ENCODE peak calls at places on chromosomes 13 and 19, in four cellular contexts. One of them, this sample, is unnamed.

GRCh38 chr19:10927691-10928562 is 512 bp downstream of the YIPF2 start:
- DNase-seq in K562: peak; percentile 72
- DNase-seq in SK-N-SH: no peak
- DNase-seq in GM12878: no peak
- DNase-seq in this sample: no peak

GRCh38 chr19:54266133-54266532 is 9.1 kb upstream of the LILRB5 start:
- DNase-seq in K562: peak; percentile 73
- DNase-seq in SK-N-SH: peak; percentile 59
- DNase-seq in GM12878: peak; percentile 19
- DNase-seq in this sample: peak; percentile 69

GRCh38 chr13:106986033-106986484 is 418.1 kb upstream of the ARGLU1 start:
- DNase-seq in K562: no peak
- DNase-seq in SK-N-SH: no peak
- DNase-seq in GM12878: no peak
- DNase-seq in this sample: no peak

GRCh38 chr19:52270266-52270885 is 989 bp downstream of the ZNF766 start:
- DNase-seq in K562: peak; percentile 23
- DNase-seq in SK-N-SH: peak; percentile 64
- DNase-seq in GM12878: no peak
- DNase-seq in this sample: no peak

GRCh38 chr13:43936630-43937029 is 56.9 kb downstream of the LACC1 start:
- DNase-seq in K562: no peak
- DNase-seq in SK-N-SH: no peak
- DNase-seq in GM12878: no peak
- DNase-seq in this sample: no peak

GRCh38 chr19:33133438-33134031 is 1.6 kb downstream of the WDR88 start:
- DNase-seq in K562: peak; percentile 23
- DNase-seq in SK-N-SH: peak; percentile 91
- DNase-seq in GM12878: no peak
- DNase-seq in this sample: peak; percentile 43

GRCh38 chr13:99659234-99659633 is 158.0 kb downstream of the TM9SF2 start:
- DNase-seq in K562: no peak
- DNase-seq in SK-N-SH: no peak
- DNase-seq in GM12878: no peak
- DNase-seq in this sample: no peak

GRCh38 chr19:38538793-38539528 is 78.8 kb downstream of the MAP4K1 start:
- DNase-seq in K562: no peak
- DNase-seq in SK-N-SH: no peak
- DNase-seq in GM12878: no peak
- DNase-seq in this sample: no peak

GRCh38 chr13:83878691-83879410 is 3.4 kb downstream of the SLITRK1 start:
- DNase-seq in K562: no peak
- DNase-seq in SK-N-SH: no peak
- DNase-seq in GM12878: no peak
- DNase-seq in this sample: no peak

GRCh38 chr13:110312669-110313031 is 5.6 kb downstream of the COL4A2 start:
- DNase-seq in K562: no peak
- DNase-seq in SK-N-SH: no peak
- DNase-seq in GM12878: no peak
- DNase-seq in this sample: no peak

GRCh38 chr19:38047641-38048040 is 140.6 kb downstream of the SIPA1L3 start:
- DNase-seq in K562: no peak
- DNase-seq in SK-N-SH: no peak
- DNase-seq in GM12878: no peak
- DNase-seq in this sample: no peak

GRCh38 chr13:23506821-23507210 is 63.4 kb upstream of the TNFRSF19 start:
- DNase-seq in K562: no peak
- DNase-seq in SK-N-SH: peak; percentile 50
- DNase-seq in GM12878: no peak
- DNase-seq in this sample: no peak

GRCh38 chr13:93304134-93304533 is 77.5 kb downstream of the GPC6 start:
- DNase-seq in K562: no peak
- DNase-seq in SK-N-SH: no peak
- DNase-seq in GM12878: no peak
- DNase-seq in this sample: no peak

GRCh38 chr19:4213116-4213515 is 16.2 kb upstream of the EBI3 start:
- DNase-seq in K562: no peak
- DNase-seq in SK-N-SH: no peak
- DNase-seq in GM12878: no peak
- DNase-seq in this sample: no peak

GRCh38 chr19:5612891-5613290 is 9.7 kb downstream of the SAFB2 start:
- DNase-seq in K562: no peak
- DNase-seq in SK-N-SH: no peak
- DNase-seq in GM12878: no peak
- DNase-seq in this sample: no peak
- H3K79me2 ChIP-seq in K562: peaks cover 40% of the 10 kb centered on the region
- H3K79me2 ChIP-seq in SK-N-SH: peaks cover 52% of the 10 kb centered on the region
- H3K79me2 ChIP-seq in GM12878: peaks cover 9% of the 10 kb centered on the region
- H3K79me2 ChIP-seq in this sample: peaks cover 12% of the 10 kb centered on the region

DNA sequence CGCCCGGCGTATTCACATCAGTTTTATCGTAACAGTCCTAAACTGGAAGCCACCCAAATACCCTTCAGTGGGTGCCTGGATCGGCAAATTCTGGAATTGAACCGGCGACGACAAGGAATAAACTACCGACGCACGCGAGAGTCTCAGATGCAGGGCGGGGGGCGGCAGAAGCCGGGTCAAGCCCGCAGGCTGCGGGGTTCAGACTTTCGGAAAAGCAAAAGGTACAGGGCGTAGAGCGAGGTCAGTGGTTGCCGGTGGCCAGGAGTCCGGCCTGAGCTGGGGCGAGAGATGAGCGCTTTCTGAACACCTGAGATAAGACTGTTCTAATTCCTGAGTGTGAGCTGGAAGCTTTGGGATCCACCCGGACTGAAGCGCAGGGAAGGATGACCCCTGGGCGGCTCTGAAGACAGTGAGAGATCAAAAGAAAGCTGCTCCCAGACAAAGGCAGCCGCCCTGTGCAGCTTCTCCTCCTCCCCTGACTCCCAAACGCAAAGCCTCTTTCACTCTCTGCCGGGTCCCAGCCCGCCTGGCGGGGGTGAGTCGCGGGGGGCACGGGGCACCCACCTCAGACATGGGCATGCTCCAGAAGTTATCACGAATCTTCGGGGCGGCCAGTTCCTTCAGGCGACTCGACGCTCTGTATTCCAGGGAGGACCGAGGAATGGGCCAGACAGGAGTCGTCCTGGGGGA is 26.2 kb upstream of the MIER2 start:
- DNase-seq in K562: no peak
- DNase-seq in SK-N-SH: no peak
- DNase-seq in GM12878: no peak
- DNase-seq in this sample: no peak
- TF ChIP-seq MXI1 in K562: no peak
- TF ChIP-seq MXI1 in SK-N-SH: no peak
- TF ChIP-seq MXI1 in GM12878: no peak
- TF ChIP-seq MXI1 in this sample: no peak

GRCh38 chr19:2192862-2193261 is 29.1 kb downstream of the DOT1L start:
- DNase-seq in K562: no peak
- DNase-seq in SK-N-SH: no peak
- DNase-seq in GM12878: no peak
- DNase-seq in this sample: no peak
- H3K79me2 ChIP-seq in K562: peaks cover 32% of the 10 kb centered on the region
- H3K79me2 ChIP-seq in SK-N-SH: peaks cover 41% of the 10 kb centered on the region
- H3K79me2 ChIP-seq in GM12878: peaks cover 16% of the 10 kb centered on the region
- H3K79me2 ChIP-seq in this sample: peaks cover 13% of the 10 kb centered on the region

DNA sequence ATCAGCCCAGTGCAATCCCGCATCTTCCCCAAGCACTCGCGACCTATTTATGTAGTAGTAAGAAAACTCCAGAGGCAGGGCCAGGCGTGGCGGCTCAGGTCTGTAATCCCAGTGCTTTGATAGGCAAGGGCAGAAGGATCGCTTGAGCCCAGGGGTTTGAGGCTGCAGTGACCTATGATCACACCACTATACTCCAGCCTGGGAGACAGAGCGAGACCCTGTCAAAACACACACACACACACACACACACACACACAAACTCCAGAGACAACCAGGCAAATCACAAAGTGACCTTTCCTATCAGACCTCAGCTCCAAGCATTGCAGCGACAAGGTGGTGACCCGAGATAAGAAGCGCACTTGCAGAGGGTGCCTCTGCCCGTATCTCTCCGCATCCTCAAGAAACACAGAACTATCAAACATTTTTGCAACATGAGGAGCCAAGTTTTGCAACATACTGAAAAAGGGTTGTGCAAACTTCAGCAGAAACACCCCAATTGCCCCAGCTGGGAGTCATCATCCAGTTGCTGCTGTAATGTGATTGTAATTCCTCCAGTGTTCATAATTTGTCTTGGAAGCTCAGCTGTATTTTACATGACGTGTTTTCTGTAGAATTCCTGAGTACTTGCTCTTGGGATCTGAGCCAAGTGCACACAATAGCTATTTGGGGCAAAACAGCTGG is 8.7 kb upstream of the KLF2 start:
- DNase-seq in K562: peak; percentile 83
- DNase-seq in SK-N-SH: no peak
- DNase-seq in GM12878: no peak
- DNase-seq in this sample: no peak
- TF ChIP-seq MXI1 in K562: no peak
- TF ChIP-seq MXI1 in SK-N-SH: no peak
- TF ChIP-seq MXI1 in GM12878: no peak
- TF ChIP-seq MXI1 in this sample: no peak

GRCh38 chr19:15829786-15830185 is 14.3 kb upstream of the OR10H1 start:
- DNase-seq in K562: no peak
- DNase-seq in SK-N-SH: no peak
- DNase-seq in GM12878: no peak
- DNase-seq in this sample: no peak
- H3K79me2 ChIP-seq in K562: peaks cover 67% of the 10 kb centered on the region
- H3K79me2 ChIP-seq in SK-N-SH: no peaks in the 10 kb centered on the region
- H3K79me2 ChIP-seq in GM12878: no peaks in the 10 kb centered on the region
- H3K79me2 ChIP-seq in this sample: no peaks in the 10 kb centered on the region

DNA sequence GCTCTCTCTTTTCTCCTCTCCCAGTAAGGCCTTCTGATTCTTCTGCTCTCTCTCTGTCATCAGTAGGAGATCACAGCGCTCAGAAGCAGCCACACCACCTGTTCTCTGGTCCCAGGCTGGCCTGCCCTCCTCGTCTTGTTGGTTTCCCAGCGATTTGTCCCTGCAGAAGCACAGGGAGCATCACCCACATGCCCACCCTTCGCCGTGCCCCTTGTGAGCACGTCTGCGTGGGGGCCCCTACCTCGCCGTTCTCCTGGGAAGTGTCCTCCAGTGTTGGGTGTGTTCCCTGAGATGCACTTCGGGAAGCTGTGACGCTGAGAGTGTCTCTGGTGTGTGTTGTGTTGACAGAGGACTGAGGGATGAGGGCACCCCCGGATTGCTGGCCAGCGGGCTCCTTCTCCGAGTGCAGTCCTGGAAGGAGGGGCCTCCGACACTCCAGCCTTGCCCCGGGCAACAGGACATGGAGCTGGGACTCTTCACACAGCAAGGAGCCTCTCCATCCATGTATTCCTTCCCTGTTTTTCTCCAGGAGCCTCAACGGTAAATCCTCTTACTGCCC is 61.2 kb downstream of the SOX1 start:
- DNase-seq in K562: no peak
- DNase-seq in SK-N-SH: no peak
- DNase-seq in GM12878: no peak
- DNase-seq in this sample: no peak
- TF ChIP-seq MXI1 in K562: no peak
- TF ChIP-seq MXI1 in SK-N-SH: no peak
- TF ChIP-seq MXI1 in GM12878: no peak
- TF ChIP-seq MXI1 in this sample: no peak

GRCh38 chr13:98539655-98540054 is 37.3 kb downstream of the STK24 start:
- DNase-seq in K562: no peak
- DNase-seq in SK-N-SH: no peak
- DNase-seq in GM12878: no peak
- DNase-seq in this sample: no peak
- H3K79me2 ChIP-seq in K562: peaks cover 90% of the 10 kb centered on the region
- H3K79me2 ChIP-seq in SK-N-SH: peaks cover 99% of the 10 kb centered on the region
- H3K79me2 ChIP-seq in GM12878: peaks cover 95% of the 10 kb centered on the region
- H3K79me2 ChIP-seq in this sample: peaks cover 99% of the 10 kb centered on the region

DNA sequence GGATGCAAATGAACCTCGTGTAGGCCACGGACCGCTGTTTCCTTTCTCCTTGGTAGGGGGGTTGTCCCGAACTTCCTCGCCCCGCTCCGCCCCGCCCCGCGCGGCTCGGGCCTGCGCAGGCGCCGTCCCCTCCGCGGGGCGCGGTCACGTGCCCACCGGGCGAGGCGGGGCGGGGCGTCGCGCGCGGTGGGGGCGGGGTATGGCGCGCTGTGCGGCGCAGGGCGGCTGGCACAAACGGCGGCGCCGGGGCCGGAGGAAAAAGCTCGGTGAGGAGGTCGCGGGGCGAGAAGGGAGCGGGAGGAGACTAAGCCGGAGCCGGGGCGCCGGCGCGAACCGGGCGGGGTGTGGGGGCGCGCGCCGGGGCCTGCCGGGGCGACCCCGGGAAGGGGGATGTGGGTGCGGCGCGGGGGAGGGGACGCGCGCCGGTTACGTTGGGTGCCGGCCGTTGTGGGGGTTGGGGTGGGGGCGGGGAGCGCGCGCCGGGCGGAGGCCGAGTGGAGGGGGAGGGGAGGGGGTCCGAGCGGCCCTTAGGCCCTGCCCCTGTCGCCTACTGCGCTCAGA is at the start of gene EGLN2:
- DNase-seq in K562: peak; percentile 95
- DNase-seq in SK-N-SH: peak; percentile 98
- DNase-seq in GM12878: no peak
- DNase-seq in this sample: no peak
- TF ChIP-seq MXI1 in K562: peak; percentile 2
- TF ChIP-seq MXI1 in SK-N-SH: peak; percentile 23
- TF ChIP-seq MXI1 in GM12878: no peak
- TF ChIP-seq MXI1 in this sample: no peak